ENCODE peak calls at places on chromosomes 11 and 22, in five cellular contexts. C, R, Z, W and U are unnamed samples.

GRCh38 chr11:105613183-105613582 is 3.3 kb downstream of the GRIA4 start:
- DNase-seq in C (no peak), R (no peak), Z (no peak), W (no peak), U (no peak)

GRCh38 chr22:22111267-22111751 is 128.7 kb upstream of the TOP3B start:
- DNase-seq in C (no peak), R (no peak), Z (peak; percentile 96), W (peak; percentile 86), U (peak; percentile 95)

GRCh38 chr11:10658621-10659338 is 34.8 kb downstream of the IRAG1 start:
- DNase-seq in C (no peak), R (no peak), Z (no peak), W (no peak), U (no peak)

GRCh38 chr11:111378773-111379499 is at the start of gene POU2AF1:
- DNase-seq in C (no peak), R (no peak), Z (no peak), W (peak; percentile 82), U (peak; percentile 43)

GRCh38 chr11:11946878-11947277 is 61.5 kb downstream of the DKK3 start:
- DNase-seq in C (no peak), R (no peak), Z (no peak), W (no peak), U (no peak)

GRCh38 chr11:111851636-111852035 is 19.7 kb downstream of the ALG9 start:
- DNase-seq in C (peak; percentile 17), R (peak; percentile 14), Z (no peak), W (no peak), U (peak; percentile 35)

GRCh38 chr22:44037519-44038370 is 13.6 kb downstream of the PARVB start:
- DNase-seq in C (no peak), R (no peak), Z (no peak), W (no peak), U (peak; percentile 97)

GRCh38 chr11:69220581-69221051 is 64.9 kb downstream of the SMIM38 start:
- DNase-seq in C (no peak), R (no peak), Z (no peak), W (no peak), U (no peak)

GRCh38 chr22:39703890-39704658 is 133.5 kb downstream of the CACNA1I start:
- DNase-seq in C (no peak), R (no peak), Z (no peak), W (no peak), U (peak; percentile 23)

GRCh38 chr11:69130586-69131566 is 24.9 kb upstream of the SMIM38 start:
- DNase-seq in C (no peak), R (no peak), Z (no peak), W (no peak), U (no peak)

GRCh38 chr11:132850106-132850505 is 682.2 kb downstream of the OPCML start:
- DNase-seq in C (no peak), R (no peak), Z (no peak), W (no peak), U (no peak)

GRCh38 chr11:44561275-44561781 is 4.1 kb upstream of the CD82 start:
- DNase-seq in C (no peak), R (no peak), Z (peak; percentile 50), W (no peak), U (peak; percentile 39)

GRCh38 chr22:46337870-46338269 is 2.4 kb downstream of the TRMU start:
- DNase-seq in C (no peak), R (no peak), Z (no peak), W (no peak), U (no peak)

GRCh38 chr11:2461253-2462091 is 16.7 kb downstream of the KCNQ1 start:
- DNase-seq in C (peak; percentile 83), R (no peak), Z (peak; percentile 44), W (no peak), U (no peak)

GRCh38 chr22:43303751-43304150 is 39.4 kb downstream of the SCUBE1 start:
- DNase-seq in C (no peak), R (no peak), Z (no peak), W (no peak), U (no peak)

GRCh38 chr11:30488304-30488998 is 97.7 kb downstream of the MPPED2 start:
- DNase-seq in C (peak; percentile 42), R (peak; percentile 93), Z (no peak), W (no peak), U (peak; percentile 81)

GRCh38 chr22:28019360-28019759 is 100.3 kb upstream of the PITPNB start:
- DNase-seq in C (no peak), R (no peak), Z (no peak), W (no peak), U (no peak)

GRCh38 chr11:119491753-119492455 is 68.9 kb upstream of the THY1 start:
- DNase-seq in C (no peak), R (no peak), Z (no peak), W (no peak), U (peak; percentile 12)

GRCh38 chr11:91955206-91955605 is 269.4 kb upstream of the FAT3 start:
- DNase-seq in C (no peak), R (no peak), Z (no peak), W (no peak), U (no peak)

GRCh38 chr11:95068549-95068948 is 1.8 kb downstream of the SRSF8 start:
- DNase-seq in C (peak; percentile 68), R (peak; percentile 95), Z (peak; percentile 95), W (peak; percentile 88), U (peak; percentile 87)

GRCh38 chr22:50010676-50011446 is 1.7 kb downstream of the IL17REL start:
- DNase-seq in C (no peak), R (no peak), Z (no peak), W (no peak), U (no peak)

GRCh38 chr11:76288166-76288978 is 82.1 kb upstream of the WNT11 start:
- DNase-seq in C (no peak), R (no peak), Z (no peak), W (no peak), U (no peak)

GRCh38 chr11:129894281-129895125 is 875 bp downstream of the NFRKB start:
- DNase-seq in C (no peak), R (no peak), Z (peak; percentile 21), W (no peak), U (peak; percentile 3)

GRCh38 chr22:20128902-20129746 is 2.5 kb upstream of the ZDHHC8 start:
- DNase-seq in C (no peak), R (peak; percentile 49), Z (peak; percentile 92), W (no peak), U (peak; percentile 23)

GRCh38 chr11:46281374-46281831 is 3.9 kb downstream of the CREB3L1 start:
- DNase-seq in C (no peak), R (no peak), Z (peak; percentile 70), W (no peak), U (peak; percentile 44)

DNA sequence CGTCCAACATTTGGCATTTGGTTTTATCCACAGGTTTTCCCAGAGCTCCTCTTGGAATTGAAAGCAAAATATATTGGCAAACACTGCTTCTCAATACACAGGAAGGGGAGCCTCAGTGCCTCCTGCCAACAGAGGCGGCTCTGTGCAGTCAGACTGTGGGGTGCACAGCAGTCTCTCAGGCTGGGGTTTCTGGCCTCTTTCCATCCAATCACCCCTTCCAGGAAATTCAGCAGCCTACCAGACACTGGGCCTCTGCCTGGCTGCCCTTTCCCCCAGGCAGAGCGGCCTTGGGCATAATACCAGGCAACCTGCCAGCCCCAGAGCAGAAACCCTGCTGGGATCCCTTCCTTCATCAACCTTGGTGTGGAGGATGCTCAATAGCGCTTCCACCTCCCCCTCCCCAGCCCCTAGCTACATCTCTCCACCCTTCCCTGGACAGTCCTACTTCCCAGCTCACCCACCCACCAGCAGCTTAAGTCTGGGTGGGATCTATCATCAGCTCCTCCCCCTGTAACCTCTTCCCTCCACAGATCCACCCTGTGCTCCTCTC is 17.8 kb upstream of the RAPSN start:
- DNase-seq in C (peak; percentile 57), R (no peak), Z (no peak), W (no peak), U (no peak)
- TF ChIP-seq MXI1 in C (no peak), R (no peak), Z (no peak), W (no peak), U (no peak)

GRCh38 chr11:57432714-57433163 is 5.8 kb upstream of the SLC43A3 start:
- DNase-seq in C (no peak), R (no peak), Z (peak; percentile 93), W (no peak), U (peak; percentile 93)
- TF ChIP-seq MXI1 in C (no peak), R (no peak), Z (no peak), W (no peak), U (no peak)

DNA sequence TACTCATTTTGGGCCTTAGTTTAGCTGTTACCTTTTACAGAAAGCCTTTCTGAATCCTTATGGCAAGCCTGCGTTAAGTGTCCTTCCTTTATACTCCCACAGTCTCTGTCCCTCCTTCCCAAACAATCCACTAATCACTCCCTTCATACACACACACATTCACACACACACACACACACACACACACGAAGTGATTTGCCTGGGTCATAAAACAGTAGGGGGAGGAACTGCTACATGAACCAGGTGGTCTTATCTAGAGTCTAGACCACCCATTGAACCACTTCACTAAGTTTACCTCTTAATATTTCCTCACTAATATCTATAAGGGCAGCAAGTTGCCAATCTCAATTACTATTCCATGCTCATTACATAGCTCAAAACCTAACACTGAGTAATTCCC is 196.7 kb upstream of the GUCY1A2 start:
- DNase-seq in C (no peak), R (no peak), Z (no peak), W (no peak), U (no peak)
- TF ChIP-seq MXI1 in C (no peak), R (no peak), Z (no peak), W (no peak), U (no peak)

GRCh38 chr22:38572065-38572464 is 2.1 kb upstream of the DMC1 start:
- DNase-seq in C (peak; percentile 30), R (peak; percentile 38), Z (peak; percentile 61), W (peak; percentile 12), U (peak; percentile 62)
- TF ChIP-seq MXI1 in C (no peak), R (no peak), Z (no peak), W (no peak), U (no peak)